ENCODE peak calls at places on chromosomes 13 and 19, in six cellular contexts. U is esophagus muscularis mucosa, P is dorsolateral prefrontal cortex, E is mesothelial cell of epicardium, W is fibroblast of villous mesenchyme, F is mammary epithelial cell. Y is an unnamed sample.

GRCh38 chr19:29277107-29277506 is 64.2 kb upstream of the UQCRFS1 start:
- DNase-seq in U (no peak), P (no peak), E (no peak), W (no peak), F (no peak), Y (peak; percentile 52)

GRCh38 chr19:4380254-4380727 is 20.1 kb downstream of the SH3GL1 start:
- DNase-seq in U (no peak), P (no peak), E (no peak), W (no peak), F (peak; percentile 65), Y (no peak)

GRCh38 chr19:2282862-2283237 is 875 bp upstream of the PEAK3 start:
- DNase-seq in U (no peak), P (no peak), E (no peak), W (no peak), F (no peak), Y (no peak)

GRCh38 chr13:23516190-23516589 is 54.0 kb upstream of the TNFRSF19 start:
- DNase-seq in U (peak; percentile 24), P (no peak), E (no peak), W (no peak), F (no peak), Y (no peak)

GRCh38 chr13:49858183-49858856 is 65.8 kb upstream of the KPNA3 start:
- DNase-seq in U (no peak), P (no peak), E (no peak), W (peak; percentile 97), F (peak; percentile 79), Y (no peak)

GRCh38 chr13:40345149-40345514 is 321.3 kb downstream of the FOXO1 start:
- DNase-seq in U (no peak), P (no peak), E (no peak), W (no peak), F (no peak), Y (no peak)

GRCh38 chr13:114110091-114110829 is 22.2 kb downstream of the RASA3 start:
- DNase-seq in U (no peak), P (no peak), E (no peak), W (peak; percentile 48), F (no peak), Y (peak; percentile 60)

GRCh38 chr13:109494955-109495354 is 291.4 kb downstream of the IRS2 start:
- DNase-seq in U (no peak), P (no peak), E (no peak), W (peak; percentile 80), F (no peak), Y (no peak)

GRCh38 chr13:43365042-43365344 is 341.6 kb downstream of the DNAJC15 start:
- DNase-seq in U (peak; percentile 64), P (no peak), E (no peak), W (no peak), F (no peak), Y (no peak)

GRCh38 chr13:40578055-40578454 is 88.4 kb downstream of the FOXO1 start:
- DNase-seq in U (peak; percentile 64), P (no peak), E (no peak), W (no peak), F (no peak), Y (no peak)

GRCh38 chr19:23771348-23771747 is 12.7 kb upstream of the ZNF681 start:
- DNase-seq in U (no peak), P (no peak), E (no peak), W (no peak), F (no peak), Y (no peak)

GRCh38 chr13:89269737-89270136 is 1598.6 kb downstream of the SLITRK5 start:
- DNase-seq in U (no peak), P (no peak), E (no peak), W (no peak), F (no peak), Y (no peak)

GRCh38 chr19:8342684-8343482 is at the start of gene KANK3:
- DNase-seq in U (peak; percentile 97), P (peak; percentile 86), E (peak; percentile 88), W (peak; percentile 97), F (peak; percentile 90), Y (peak; percentile 90)

GRCh38 chr13:96958286-96958891 is 35.9 kb downstream of the OXGR1 start:
- DNase-seq in U (no peak), P (no peak), E (no peak), W (peak; percentile 28), F (peak; percentile 4), Y (no peak)

GRCh38 chr13:110134801-110135200 is 172.2 kb downstream of the COL4A1 start:
- DNase-seq in U (peak; percentile 90), P (no peak), E (no peak), W (no peak), F (no peak), Y (no peak)

GRCh38 chr19:35451278-35452096 is 3.4 kb downstream of the FFAR2 start:
- DNase-seq in U (no peak), P (no peak), E (no peak), W (no peak), F (no peak), Y (no peak)

GRCh38 chr13:59318320-59318930 is 845.3 kb downstream of the DIAPH3 start:
- DNase-seq in U (no peak), P (peak; percentile 53), E (peak; percentile 60), W (peak; percentile 38), F (peak; percentile 26), Y (peak; percentile 16)

GRCh38 chr19:9885077-9885552 is 50.0 kb downstream of the PIN1 start:
- DNase-seq in U (no peak), P (no peak), E (no peak), W (peak; percentile 20), F (no peak), Y (no peak)

GRCh38 chr19:53910170-53910518 is 1.1 kb downstream of the CACNG7 start:
- DNase-seq in U (no peak), P (no peak), E (no peak), W (no peak), F (no peak), Y (no peak)
- TF ChIP-seq CTCF in U (no peak), P (no peak), E (no peak), W (no peak), F (no peak), Y (no peak)

DNA sequence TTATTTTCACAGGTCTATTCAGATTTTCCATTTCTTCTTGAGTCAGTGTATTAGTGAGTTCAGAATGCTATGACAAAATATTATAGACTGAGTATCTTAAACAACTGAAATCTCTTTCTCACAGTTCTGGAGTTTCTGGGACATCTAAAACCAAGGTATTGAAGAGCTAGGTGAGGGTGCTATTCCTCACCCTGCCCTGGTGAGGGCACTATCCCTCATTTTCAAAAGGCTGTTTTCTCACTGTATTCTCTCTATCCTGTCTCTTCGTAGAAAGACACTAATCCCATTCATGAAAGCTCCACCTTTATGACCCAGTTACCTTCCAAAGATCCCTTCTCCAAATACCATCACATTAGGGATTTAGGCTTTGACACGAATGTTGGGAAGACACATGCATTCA is 1617.1 kb downstream of the PCDH9 start:
- DNase-seq in U (no peak), P (no peak), E (no peak), W (no peak), F (no peak), Y (no peak)
- TF ChIP-seq CTCF in U (no peak), P (no peak), E (no peak), W (no peak), F (peak; percentile 33), Y (no peak)

GRCh38 chr13:21232196-21232595 is 55.7 kb downstream of the MRPL57 start:
- DNase-seq in U (peak; percentile 92), P (no peak), E (no peak), W (peak; percentile 85), F (no peak), Y (no peak)
- TF ChIP-seq CTCF in U (no peak), P (no peak), E (no peak), W (peak; percentile 12), F (no peak), Y (no peak)

GRCh38 chr13:37869756-37870488 is at the start of gene TRPC4:
- DNase-seq in U (no peak), P (peak; percentile 27), E (peak; percentile 35), W (peak; percentile 80), F (peak; percentile 58), Y (no peak)
- TF ChIP-seq CTCF in U (no peak), P (peak; percentile 36), E (peak; percentile 39), W (peak; percentile 59), F (peak; percentile 86), Y (no peak)

GRCh38 chr13:33369073-33369472 is 83.5 kb upstream of the STARD13 start:
- DNase-seq in U (no peak), P (no peak), E (no peak), W (no peak), F (no peak), Y (no peak)
- TF ChIP-seq CTCF in U (no peak), P (no peak), E (no peak), W (no peak), F (no peak), Y (no peak)

GRCh38 chr19:11254662-11255061 is 7.7 kb downstream of the DOCK6 start:
- DNase-seq in U (no peak), P (no peak), E (no peak), W (no peak), F (no peak), Y (no peak)
- TF ChIP-seq CTCF in U (no peak), P (no peak), E (no peak), W (no peak), F (peak; percentile 35), Y (no peak)

DNA sequence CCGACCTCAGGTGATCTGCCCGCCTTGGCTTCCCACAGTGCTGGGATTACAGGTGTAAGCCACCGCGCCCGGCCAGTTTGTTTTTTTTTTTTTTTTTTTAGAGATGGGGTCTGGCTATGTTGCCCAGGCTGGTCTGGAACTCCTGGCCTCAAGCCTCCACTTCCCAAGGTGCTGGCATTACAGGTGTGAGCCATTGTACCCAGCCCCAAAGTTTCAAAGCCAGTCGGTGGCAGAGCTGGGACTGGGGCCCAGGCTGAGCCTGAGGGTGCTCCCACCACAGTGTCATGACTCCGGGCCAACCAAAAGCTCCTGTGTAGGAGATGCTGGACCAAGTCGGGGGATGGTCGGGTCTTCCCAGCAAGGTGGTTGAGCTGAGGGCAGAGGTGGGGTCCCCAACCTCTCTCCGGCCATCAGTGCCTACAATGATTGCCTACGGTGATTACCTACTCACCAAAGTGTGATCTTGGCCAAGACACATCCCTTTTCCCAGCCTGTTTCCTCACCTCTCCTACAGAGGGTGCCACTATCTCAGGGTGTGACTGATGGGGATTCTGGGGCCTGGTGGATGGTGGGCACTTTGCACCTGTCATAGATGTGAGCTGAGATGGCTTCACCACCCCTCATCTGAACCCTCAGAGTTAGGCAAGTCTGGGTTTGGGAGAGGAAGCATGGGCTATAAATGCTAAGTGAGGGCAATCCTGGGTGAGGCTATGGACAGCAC is 5.9 kb upstream of the SAMD1 start:
- DNase-seq in U (no peak), P (no peak), E (no peak), W (no peak), F (no peak), Y (no peak)
- TF ChIP-seq CTCF in U (no peak), P (no peak), E (no peak), W (peak; percentile 14), F (peak; percentile 14), Y (no peak)

GRCh38 chr19:31002852-31003251 is 346.4 kb downstream of the TSHZ3 start:
- DNase-seq in U (no peak), P (no peak), E (no peak), W (no peak), F (no peak), Y (no peak)
- TF ChIP-seq CTCF in U (no peak), P (no peak), E (no peak), W (no peak), F (no peak), Y (no peak)